ENCODE peak calls at places on chromosomes 12 and 14, in four cellular contexts. X is cardiac fibroblast, T is EH, G is epithelial cell of esophagus. D is an unnamed sample.

GRCh38 chr12:5003025-5003666 is 40.5 kb upstream of the KCNA5 start:
- DNase-seq in X (peak), T (peak), G (peak), D (peak)

GRCh38 chr14:104827173-104828055 is 26.5 kb downstream of the ZBTB42 start:
- DNase-seq in X (peak), T (peak), G (peak), D (no peak)

GRCh38 chr14:68199465-68200145 is 380.0 kb downstream of the RAD51B start:
- DNase-seq in X (peak), T (peak), G (peak), D (peak)

GRCh38 chr12:15179672-15180071 is 41.5 kb downstream of the RERG start:
- DNase-seq in X (no peak), T (no peak), G (no peak), D (no peak)

GRCh38 chr14:54226103-54226502 is 170.7 kb upstream of the CDKN3 start:
- DNase-seq in X (no peak), T (no peak), G (peak), D (no peak)

GRCh38 chr12:128819293-128820144 is 4.2 kb downstream of the SLC15A4 start:
- DNase-seq in X (no peak), T (no peak), G (no peak), D (no peak)

GRCh38 chr14:70816525-70816924 is 7.2 kb upstream of the MAP3K9 start:
- DNase-seq in X (no peak), T (no peak), G (no peak), D (no peak)

GRCh38 chr12:121538699-121539061 is 42.1 kb downstream of the KDM2B start:
- DNase-seq in X (no peak), T (peak), G (peak), D (peak)

GRCh38 chr12:32501835-32502333 is 102.5 kb downstream of the FGD4 start:
- DNase-seq in X (peak), T (peak), G (peak), D (peak)

GRCh38 chr14:68146812-68147211 is 327.2 kb downstream of the RAD51B start:
- DNase-seq in X (peak), T (peak), G (peak), D (no peak)

GRCh38 chr12:126424696-126425095 is 1359.5 kb downstream of the AACS start:
- DNase-seq in X (no peak), T (no peak), G (no peak), D (no peak)

GRCh38 chr12:53993397-53994267 is 6.3 kb upstream of the HOXC9 start:
- DNase-seq in X (no peak), T (no peak), G (no peak), D (no peak)

GRCh38 chr14:83260751-83261150 is 1727.1 kb upstream of the SEL1L start:
- DNase-seq in X (no peak), T (no peak), G (no peak), D (no peak)

GRCh38 chr14:96938946-96939345 is 141.8 kb downstream of the VRK1 start:
- DNase-seq in X (no peak), T (no peak), G (no peak), D (no peak)

GRCh38 chr12:57126561-57126960 is 1.7 kb upstream of the LRP1 start:
- DNase-seq in X (no peak), T (no peak), G (no peak), D (no peak)

GRCh38 chr14:83867871-83868270 is 1662.1 kb upstream of the FLRT2 start:
- DNase-seq in X (no peak), T (no peak), G (no peak), D (no peak)